ENCODE peak calls at places on chromosomes 7 and 10, in seven cellular contexts. One of them, this sample, is unnamed. For H3K4me1, the result is how much of the 10 kb centered on the place peaks cover.

GRCh38 chr7:158120313-158120712 is 467.3 kb downstream of the PTPRN2 start:
- DNase-seq in A549: no peak
- DNase-seq in upper lobe of right lung: no peak
- DNase-seq in GM23248: no peak
- DNase-seq in small intestine: no peak
- DNase-seq in stomach: no peak
- DNase-seq in aorta: no peak
- DNase-seq in this sample: no peak

GRCh38 chr7:76372984-76373833 is 14.4 kb upstream of the YWHAG start:
- DNase-seq in A549: peak
- DNase-seq in upper lobe of right lung: no peak
- DNase-seq in GM23248: peak
- DNase-seq in small intestine: no peak
- DNase-seq in stomach: no peak
- DNase-seq in aorta: peak
- DNase-seq in this sample: no peak

GRCh38 chr10:61883376-61883997 is 18.0 kb upstream of the ARID5B start:
- DNase-seq in A549: no peak
- DNase-seq in upper lobe of right lung: no peak
- DNase-seq in GM23248: no peak
- DNase-seq in small intestine: no peak
- DNase-seq in stomach: no peak
- DNase-seq in aorta: no peak
- DNase-seq in this sample: no peak

GRCh38 chr10:27448926-27449325 is 55.2 kb upstream of the RAB18 start:
- DNase-seq in A549: peak
- DNase-seq in upper lobe of right lung: no peak
- DNase-seq in GM23248: peak
- DNase-seq in small intestine: no peak
- DNase-seq in stomach: no peak
- DNase-seq in aorta: no peak
- DNase-seq in this sample: no peak

GRCh38 chr7:98810166-98810802 is 59.5 kb downstream of the TMEM130 start:
- DNase-seq in A549: no peak
- DNase-seq in upper lobe of right lung: no peak
- DNase-seq in GM23248: no peak
- DNase-seq in small intestine: no peak
- DNase-seq in stomach: no peak
- DNase-seq in aorta: peak
- DNase-seq in this sample: no peak

GRCh38 chr7:48360574-48360973 is 189.3 kb downstream of the ABCA13 start:
- DNase-seq in A549: no peak
- DNase-seq in upper lobe of right lung: no peak
- DNase-seq in GM23248: peak
- DNase-seq in small intestine: no peak
- DNase-seq in stomach: no peak
- DNase-seq in aorta: no peak
- DNase-seq in this sample: no peak

GRCh38 chr7:85019176-85019575 is 167.7 kb downstream of the SEMA3D start:
- DNase-seq in A549: no peak
- DNase-seq in upper lobe of right lung: no peak
- DNase-seq in GM23248: no peak
- DNase-seq in small intestine: no peak
- DNase-seq in stomach: no peak
- DNase-seq in aorta: no peak
- DNase-seq in this sample: no peak

GRCh38 chr7:38222481-38223096 is 44.5 kb downstream of the STARD3NL start:
- DNase-seq in A549: peak
- DNase-seq in upper lobe of right lung: no peak
- DNase-seq in GM23248: peak
- DNase-seq in small intestine: peak
- DNase-seq in stomach: no peak
- DNase-seq in aorta: no peak
- DNase-seq in this sample: peak

GRCh38 chr10:36994886-36995285 is 130.5 kb upstream of the ANKRD30A start:
- DNase-seq in A549: no peak
- DNase-seq in upper lobe of right lung: no peak
- DNase-seq in GM23248: no peak
- DNase-seq in small intestine: no peak
- DNase-seq in stomach: no peak
- DNase-seq in aorta: no peak
- DNase-seq in this sample: no peak

GRCh38 chr10:17062493-17063487 is 66.8 kb downstream of the CUBN start:
- DNase-seq in A549: peak
- DNase-seq in upper lobe of right lung: no peak
- DNase-seq in GM23248: peak
- DNase-seq in small intestine: no peak
- DNase-seq in stomach: no peak
- DNase-seq in aorta: peak
- DNase-seq in this sample: no peak

GRCh38 chr7:21355406-21355874 is 72.4 kb upstream of the SP4 start:
- DNase-seq in A549: no peak
- DNase-seq in upper lobe of right lung: no peak
- DNase-seq in GM23248: no peak
- DNase-seq in small intestine: peak
- DNase-seq in stomach: no peak
- DNase-seq in aorta: no peak
- DNase-seq in this sample: peak

GRCh38 chr7:129851810-129852209 is 101.0 kb downstream of the UBE2H start:
- DNase-seq in A549: no peak
- DNase-seq in upper lobe of right lung: no peak
- DNase-seq in GM23248: no peak
- DNase-seq in small intestine: peak
- DNase-seq in stomach: no peak
- DNase-seq in aorta: no peak
- DNase-seq in this sample: no peak

GRCh38 chr7:47552631-47553030 is 29.3 kb downstream of the TNS3 start:
- DNase-seq in A549: no peak
- DNase-seq in upper lobe of right lung: no peak
- DNase-seq in GM23248: peak
- DNase-seq in small intestine: no peak
- DNase-seq in stomach: peak
- DNase-seq in aorta: no peak
- DNase-seq in this sample: no peak

GRCh38 chr10:101617824-101618568 is 29.9 kb downstream of the DPCD start:
- DNase-seq in A549: no peak
- DNase-seq in upper lobe of right lung: no peak
- DNase-seq in GM23248: no peak
- DNase-seq in small intestine: no peak
- DNase-seq in stomach: no peak
- DNase-seq in aorta: no peak
- DNase-seq in this sample: no peak

GRCh38 chr7:159097661-159098423 is 46.8 kb downstream of the VIPR2 start:
- DNase-seq in A549: no peak
- DNase-seq in upper lobe of right lung: peak
- DNase-seq in GM23248: no peak
- DNase-seq in small intestine: no peak
- DNase-seq in stomach: peak
- DNase-seq in aorta: peak
- DNase-seq in this sample: no peak

GRCh38 chr7:141409911-141410329 is 141.3 kb upstream of the AGK start:
- DNase-seq in A549: no peak
- DNase-seq in upper lobe of right lung: no peak
- DNase-seq in GM23248: no peak
- DNase-seq in small intestine: no peak
- DNase-seq in stomach: no peak
- DNase-seq in aorta: no peak
- DNase-seq in this sample: no peak

GRCh38 chr10:84706431-84706830 is 378.0 kb downstream of the CCSER2 start:
- DNase-seq in A549: no peak
- DNase-seq in upper lobe of right lung: no peak
- DNase-seq in GM23248: no peak
- DNase-seq in small intestine: no peak
- DNase-seq in stomach: no peak
- DNase-seq in aorta: no peak
- DNase-seq in this sample: no peak

GRCh38 chr10:34102237-34102673 is 712.8 kb downstream of the PARD3 start:
- DNase-seq in A549: no peak
- DNase-seq in upper lobe of right lung: no peak
- DNase-seq in GM23248: peak
- DNase-seq in small intestine: no peak
- DNase-seq in stomach: no peak
- DNase-seq in aorta: peak
- DNase-seq in this sample: peak

GRCh38 chr7:117872565-117873055 is 631 bp downstream of the CTTNBP2 start:
- DNase-seq in A549: no peak
- DNase-seq in upper lobe of right lung: no peak
- DNase-seq in GM23248: peak
- DNase-seq in small intestine: peak
- DNase-seq in stomach: no peak
- DNase-seq in aorta: peak
- DNase-seq in this sample: peak

GRCh38 chr10:24363070-24363469 is 154.1 kb downstream of the KIAA1217 start:
- DNase-seq in A549: no peak
- DNase-seq in upper lobe of right lung: no peak
- DNase-seq in GM23248: peak
- DNase-seq in small intestine: no peak
- DNase-seq in stomach: no peak
- DNase-seq in aorta: no peak
- DNase-seq in this sample: no peak

GRCh38 chr7:46343802-46344201 is 422.7 kb upstream of the IGFBP3 start:
- DNase-seq in A549: no peak
- DNase-seq in upper lobe of right lung: no peak
- DNase-seq in GM23248: no peak
- DNase-seq in small intestine: no peak
- DNase-seq in stomach: no peak
- DNase-seq in aorta: no peak
- DNase-seq in this sample: no peak
- H3K4me1 ChIP-seq in A549: under half
- H3K4me1 ChIP-seq in upper lobe of right lung: under half
- H3K4me1 ChIP-seq in GM23248: under half
- H3K4me1 ChIP-seq in small intestine: under half
- H3K4me1 ChIP-seq in stomach: under half
- H3K4me1 ChIP-seq in aorta: under half
- H3K4me1 ChIP-seq in this sample: under half

GRCh38 chr10:88111294-88111693 is 247.9 kb downstream of the PTEN start:
- DNase-seq in A549: no peak
- DNase-seq in upper lobe of right lung: no peak
- DNase-seq in GM23248: no peak
- DNase-seq in small intestine: no peak
- DNase-seq in stomach: no peak
- DNase-seq in aorta: no peak
- DNase-seq in this sample: no peak

GRCh38 chr10:88113232-88113631 is 249.8 kb downstream of the PTEN start:
- DNase-seq in A549: no peak
- DNase-seq in upper lobe of right lung: no peak
- DNase-seq in GM23248: no peak
- DNase-seq in small intestine: no peak
- DNase-seq in stomach: no peak
- DNase-seq in aorta: peak
- DNase-seq in this sample: no peak

GRCh38 chr10:88108115-88108610 is 244.7 kb downstream of the PTEN start:
- DNase-seq in A549: peak
- DNase-seq in upper lobe of right lung: no peak
- DNase-seq in GM23248: peak
- DNase-seq in small intestine: no peak
- DNase-seq in stomach: no peak
- DNase-seq in aorta: no peak
- DNase-seq in this sample: no peak

GRCh38 chr10:88110355-88110754 is 246.9 kb downstream of the PTEN start:
- DNase-seq in A549: peak
- DNase-seq in upper lobe of right lung: no peak
- DNase-seq in GM23248: peak
- DNase-seq in small intestine: no peak
- DNase-seq in stomach: no peak
- DNase-seq in aorta: no peak
- DNase-seq in this sample: no peak

DNA sequence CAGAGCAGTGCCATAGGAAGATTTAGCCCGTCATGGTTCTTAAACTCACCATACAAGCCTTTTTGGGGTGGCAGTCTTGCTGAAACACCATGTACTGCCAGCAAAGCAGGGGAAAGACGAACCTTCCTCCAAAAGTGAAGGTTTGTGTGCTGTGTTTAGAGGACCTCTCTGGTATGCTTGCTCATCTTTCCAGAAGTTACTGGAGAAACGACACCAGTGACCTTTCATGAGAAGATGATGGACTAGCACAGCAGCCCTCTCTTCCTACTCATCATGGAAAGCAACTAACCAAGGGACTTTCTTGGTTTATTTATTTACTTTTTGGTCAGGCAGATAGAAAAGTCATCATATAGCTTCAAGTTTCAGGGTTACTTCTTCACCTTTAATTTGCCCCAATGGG is 247.4 kb downstream of the PTEN start:
- DNase-seq in A549: no peak
- DNase-seq in upper lobe of right lung: no peak
- DNase-seq in GM23248: peak
- DNase-seq in small intestine: no peak
- DNase-seq in stomach: no peak
- DNase-seq in aorta: no peak
- DNase-seq in this sample: no peak
- H3K4me1 ChIP-seq in A549: under half
- H3K4me1 ChIP-seq in upper lobe of right lung: under half
- H3K4me1 ChIP-seq in GM23248: under half
- H3K4me1 ChIP-seq in small intestine: under half
- H3K4me1 ChIP-seq in stomach: under half
- H3K4me1 ChIP-seq in aorta: under half
- H3K4me1 ChIP-seq in this sample: under half

GRCh38 chr10:44995914-44996633 is 4.6 kb upstream of the ZNF22 start:
- DNase-seq in A549: no peak
- DNase-seq in upper lobe of right lung: no peak
- DNase-seq in GM23248: peak
- DNase-seq in small intestine: no peak
- DNase-seq in stomach: peak
- DNase-seq in aorta: peak
- DNase-seq in this sample: no peak

GRCh38 chr10:44994752-44995530 is 5.8 kb upstream of the ZNF22 start:
- DNase-seq in A549: no peak
- DNase-seq in upper lobe of right lung: no peak
- DNase-seq in GM23248: no peak
- DNase-seq in small intestine: no peak
- DNase-seq in stomach: no peak
- DNase-seq in aorta: peak
- DNase-seq in this sample: no peak

GRCh38 chr10:44998146-44998631 is 2.5 kb upstream of the ZNF22 start:
- DNase-seq in A549: no peak
- DNase-seq in upper lobe of right lung: no peak
- DNase-seq in GM23248: no peak
- DNase-seq in small intestine: no peak
- DNase-seq in stomach: no peak
- DNase-seq in aorta: no peak
- DNase-seq in this sample: no peak

GRCh38 chr10:44995581-44995913 is 5.2 kb upstream of the ZNF22 start:
- DNase-seq in A549: no peak
- DNase-seq in upper lobe of right lung: no peak
- DNase-seq in GM23248: no peak
- DNase-seq in small intestine: no peak
- DNase-seq in stomach: no peak
- DNase-seq in aorta: no peak
- DNase-seq in this sample: no peak

GRCh38 chr10:44997105-44997748 is 3.5 kb upstream of the ZNF22 start:
- DNase-seq in A549: no peak
- DNase-seq in upper lobe of right lung: no peak
- DNase-seq in GM23248: no peak
- DNase-seq in small intestine: no peak
- DNase-seq in stomach: no peak
- DNase-seq in aorta: no peak
- DNase-seq in this sample: no peak
- H3K4me1 ChIP-seq in A549: under half
- H3K4me1 ChIP-seq in upper lobe of right lung: half or more
- H3K4me1 ChIP-seq in GM23248: under half
- H3K4me1 ChIP-seq in small intestine: under half
- H3K4me1 ChIP-seq in stomach: under half
- H3K4me1 ChIP-seq in aorta: under half
- H3K4me1 ChIP-seq in this sample: under half

GRCh38 chr10:60138026-60138425 is 231.7 kb upstream of the CCDC6 start:
- DNase-seq in A549: no peak
- DNase-seq in upper lobe of right lung: no peak
- DNase-seq in GM23248: no peak
- DNase-seq in small intestine: no peak
- DNase-seq in stomach: no peak
- DNase-seq in aorta: no peak
- DNase-seq in this sample: no peak
- H3K4me1 ChIP-seq in A549: under half
- H3K4me1 ChIP-seq in upper lobe of right lung: under half
- H3K4me1 ChIP-seq in GM23248: under half
- H3K4me1 ChIP-seq in small intestine: under half
- H3K4me1 ChIP-seq in stomach: under half
- H3K4me1 ChIP-seq in aorta: under half
- H3K4me1 ChIP-seq in this sample: under half